ENCODE peak calls at places on chromosomes 11 and 22, in four cellular contexts. F is SK-N-SH, E is cardiac muscle cell, T is astrocyte of the spinal cord. Q is an unnamed sample.

GRCh38 chr11:61069427-61069826 is 32.9 kb upstream of the CD5 start:
- DNase-seq in F (no peak), T (no peak), E (no peak), Q (no peak)

GRCh38 chr11:36339899-36340298 is 43.8 kb downstream of the PRR5L start:
- DNase-seq in F (peak), E (no peak), T (no peak), Q (no peak)

GRCh38 chr22:28479912-28480311 is 199.7 kb downstream of the TTC28 start:
- DNase-seq in F (peak), E (no peak), T (no peak), Q (no peak)

GRCh38 chr11:7197469-7197868 is 54.2 kb upstream of the SYT9 start:
- DNase-seq in F (no peak), E (no peak), T (no peak), Q (no peak)

GRCh38 chr11:6321961-6322362 is 1.7 kb upstream of the CAVIN3 start:
- DNase-seq in E (peak), F (no peak), T (peak), Q (no peak)

GRCh38 chr11:128689946-128690745 is 3.7 kb upstream of the FLI1 start:
- DNase-seq in F (peak), E (peak), T (peak), Q (no peak)

GRCh38 chr11:44066732-44067131 is 662 bp downstream of the ACCS start:
- DNase-seq in F (peak), E (peak), T (peak), Q (no peak)

GRCh38 chr11:22539851-22540376 is 85.7 kb downstream of the FANCF start:
- DNase-seq in E (peak), F (peak), T (peak), Q (no peak)

GRCh38 chr11:1450958-1451710 is 35.4 kb downstream of the MOB2 start:
- DNase-seq in E (no peak), T (no peak), F (no peak), Q (no peak)

GRCh38 chr11:78742430-78742829 is 167.8 kb upstream of the NARS2 start:
- DNase-seq in T (peak), E (no peak), F (no peak), Q (no peak)

GRCh38 chr22:38776086-38776485 is 17.9 kb downstream of the DNAL4 start:
- DNase-seq in T (no peak), E (no peak), F (no peak), Q (no peak)

GRCh38 chr11:114440121-114440860 is 1.0 kb downstream of the REXO2 start:
- DNase-seq in E (peak), F (peak), T (no peak), Q (no peak)

GRCh38 chr11:112996924-112997323 is 35.7 kb downstream of the NCAM1 start:
- DNase-seq in F (no peak), T (no peak), E (no peak), Q (no peak)

GRCh38 chr22:39467390-39467901 is 10.6 kb downstream of the MGAT3 start:
- DNase-seq in E (no peak), F (no peak), T (no peak), Q (no peak)

GRCh38 chr11:112734207-112734606 is 227.0 kb upstream of the NCAM1 start:
- DNase-seq in T (peak), F (no peak), E (peak), Q (no peak)

GRCh38 chr22:38751422-38752346 is 4.1 kb downstream of the SUN2 start:
- DNase-seq in E (no peak), T (peak), F (no peak), Q (no peak)

GRCh38 chr11:100684101-100685065 is 2.7 kb upstream of the ARHGAP42 start:
- DNase-seq in E (no peak), F (no peak), T (peak), Q (no peak)

GRCh38 chr11:118615996-118616395 is 8.6 kb downstream of the PHLDB1 start:
- DNase-seq in E (no peak), F (no peak), T (no peak), Q (no peak)

GRCh38 chr11:65315866-65316233 is 1.2 kb downstream of the CDC42EP2 start:
- DNase-seq in E (no peak), T (peak), F (no peak), Q (no peak)
- TF ChIP-seq CTCF in E (no peak), T (no peak), F (no peak), Q (no peak)

DNA sequence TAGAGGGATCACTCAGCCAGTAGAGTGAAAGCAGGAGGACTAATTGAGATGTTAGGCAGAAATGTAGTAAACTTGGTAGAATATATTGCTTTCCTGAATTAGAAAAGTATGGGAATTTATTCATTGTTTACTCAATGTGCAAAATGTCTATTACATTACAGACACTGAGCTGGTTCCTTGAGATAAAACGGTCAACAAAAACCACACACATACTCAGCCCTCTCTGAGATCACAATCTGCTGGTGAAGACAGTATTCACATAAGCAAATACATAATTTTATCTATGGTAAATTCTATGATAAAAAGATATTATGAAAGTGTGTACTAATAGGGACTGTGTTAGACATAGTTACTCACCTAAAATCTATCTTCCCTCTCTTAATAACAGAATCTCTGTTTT is 833.5 kb downstream of the KCNA4 start:
- DNase-seq in F (no peak), T (no peak), E (no peak), Q (no peak)
- TF ChIP-seq CTCF in F (no peak), T (no peak), E (no peak), Q (no peak)

GRCh38 chr11:123741159-123741951 is at the start of gene ZNF202:
- DNase-seq in T (peak), E (peak), F (peak), Q (peak)
- TF ChIP-seq CTCF in T (peak), E (no peak), F (peak), Q (no peak)

GRCh38 chr11:76250520-76251222 is 44.4 kb upstream of the WNT11 start:
- DNase-seq in T (no peak), F (no peak), E (no peak), Q (no peak)

GRCh38 chr11:76246271-76246933 is 40.1 kb upstream of the WNT11 start:
- DNase-seq in F (no peak), T (no peak), E (no peak), Q (no peak)

GRCh38 chr11:76249195-76249741 is 43.0 kb upstream of the WNT11 start:
- DNase-seq in E (no peak), T (no peak), F (no peak), Q (no peak)

GRCh38 chr11:76247091-76247490 is 40.8 kb upstream of the WNT11 start:
- DNase-seq in F (no peak), E (no peak), T (no peak), Q (no peak)

GRCh38 chr11:76248210-76248609 is 41.9 kb upstream of the WNT11 start:
- DNase-seq in T (no peak), F (no peak), E (peak), Q (no peak)
- TF ChIP-seq CTCF in T (peak), F (peak), E (peak), Q (no peak)

DNA sequence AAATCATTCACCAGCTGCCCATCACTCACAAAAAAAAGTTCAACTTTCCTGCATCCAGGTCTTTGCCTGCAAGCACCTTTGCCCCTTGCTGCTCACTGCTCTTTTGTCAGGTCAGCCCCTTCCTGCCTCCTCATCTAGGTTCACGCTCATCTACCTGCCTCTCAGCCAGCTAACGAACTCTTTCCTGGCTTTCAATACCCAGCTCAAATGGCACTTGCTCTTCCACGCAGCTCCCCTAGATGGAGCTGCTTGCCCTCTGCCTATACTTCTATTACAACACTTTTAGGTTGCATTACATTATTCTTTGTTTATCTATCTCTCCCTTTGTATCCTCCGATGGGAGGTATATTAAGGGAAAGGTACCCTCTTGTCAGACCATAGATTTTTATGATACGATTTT is 78.9 kb upstream of the TBCEL start:
- DNase-seq in E (no peak), T (no peak), F (no peak), Q (no peak)
- TF ChIP-seq CTCF in E (no peak), T (peak), F (peak), Q (no peak)

GRCh38 chr11:125063429-125064043 is 431 bp downstream of the SLC37A2 start:
- DNase-seq in T (no peak), F (no peak), E (no peak), Q (no peak)

GRCh38 chr11:125061237-125061636 is 1.9 kb upstream of the SLC37A2 start:
- DNase-seq in T (no peak), E (no peak), F (no peak), Q (no peak)

GRCh38 chr11:125064070-125064469 is 965 bp downstream of the SLC37A2 start:
- DNase-seq in F (no peak), T (no peak), E (no peak), Q (no peak)

GRCh38 chr11:125062196-125062930 is 742 bp upstream of the SLC37A2 start:
- DNase-seq in E (no peak), F (no peak), T (no peak), Q (no peak)

DNA sequence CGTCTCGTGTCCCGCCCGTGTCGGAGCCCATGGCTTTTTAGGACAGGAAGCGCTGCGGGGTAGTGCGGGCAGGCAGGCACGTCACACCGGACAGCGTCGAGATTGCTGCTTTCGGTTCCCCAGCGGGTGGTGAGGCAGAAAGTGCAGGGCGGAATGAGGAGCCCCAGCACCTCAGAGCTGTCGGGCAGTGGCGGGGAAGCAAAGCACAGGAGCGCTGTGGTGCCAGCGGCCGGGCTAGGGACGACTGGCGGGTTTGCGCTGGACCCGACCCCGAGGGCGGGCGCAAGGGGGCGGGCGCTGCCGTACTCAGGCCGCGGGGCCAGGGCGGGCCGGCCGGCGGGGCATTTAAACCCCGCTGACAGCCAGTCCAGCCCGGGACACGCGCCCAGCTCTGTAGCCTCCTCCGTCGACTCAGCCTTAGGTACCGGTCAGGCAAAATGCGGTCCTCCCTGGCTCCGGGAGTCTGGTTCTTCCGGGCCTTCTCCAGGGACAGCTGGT is at the start of gene SLC37A2:
- DNase-seq in E (peak), F (peak), T (peak), Q (no peak)
- TF ChIP-seq CTCF in E (peak), F (peak), T (peak), Q (no peak)

GRCh38 chr11:47101452-47101851 is 75.2 kb downstream of the ARFGAP2 start:
- DNase-seq in E (no peak), F (no peak), T (no peak), Q (no peak)
- TF ChIP-seq CTCF in E (no peak), F (no peak), T (no peak), Q (no peak)

GRCh38 chr11:3047637-3048036 is 9.6 kb downstream of the CARS1 start:
- DNase-seq in F (no peak), E (no peak), T (no peak), Q (no peak)

GRCh38 chr11:3046641-3047040 is 10.6 kb downstream of the CARS1 start:
- DNase-seq in T (no peak), F (no peak), E (no peak), Q (no peak)

GRCh38 chr11:3044004-3044403 is 13.2 kb downstream of the CARS1 start:
- DNase-seq in F (no peak), E (peak), T (no peak), Q (no peak)

GRCh38 chr11:3044915-3045314 is 12.3 kb downstream of the CARS1 start:
- DNase-seq in E (no peak), T (no peak), F (no peak), Q (no peak)

DNA sequence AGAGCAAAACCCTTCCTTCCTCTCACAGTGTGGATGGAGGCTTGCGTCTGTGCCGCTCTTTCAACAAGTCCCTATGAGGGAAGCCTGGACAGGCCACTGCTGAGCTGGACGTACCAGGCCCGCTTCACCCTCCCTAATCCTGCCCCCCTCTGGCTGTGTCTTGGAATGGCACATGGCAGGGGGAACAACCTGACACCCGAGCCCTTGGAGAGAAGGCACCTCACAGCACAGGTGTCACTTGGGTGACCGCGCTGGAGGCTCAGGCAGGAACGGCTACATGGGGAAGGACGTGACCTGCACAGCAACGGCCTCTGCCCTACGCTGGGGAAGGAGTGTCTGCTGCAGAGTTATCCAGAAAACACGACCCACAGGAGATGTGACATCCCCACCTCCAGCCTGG is 11.0 kb downstream of the CARS1 start:
- DNase-seq in F (peak), T (no peak), E (no peak), Q (no peak)
- TF ChIP-seq CTCF in F (peak), T (peak), E (peak), Q (no peak)

GRCh38 chr11:68582416-68583046 is 101.8 kb upstream of the GAL start:
- DNase-seq in F (no peak), T (no peak), E (no peak), Q (no peak)

GRCh38 chr11:68584991-68585524 is 99.3 kb upstream of the GAL start:
- DNase-seq in T (peak), E (peak), F (no peak), Q (no peak)

GRCh38 chr11:68583047-68583446 is 101.3 kb upstream of the GAL start:
- DNase-seq in T (peak), F (no peak), E (peak), Q (no peak)

GRCh38 chr11:68581901-68582300 is 102.4 kb upstream of the GAL start:
- DNase-seq in T (no peak), F (no peak), E (no peak), Q (no peak)

GRCh38 chr11:68584097-68584496 is 100.2 kb upstream of the GAL start:
- DNase-seq in F (peak), E (peak), T (no peak), Q (no peak)
- TF ChIP-seq CTCF in F (peak), E (peak), T (peak), Q (no peak)

GRCh38 chr11:12674936-12675696 is 895 bp downstream of the TEAD1 start:
- DNase-seq in E (peak), F (peak), T (peak), Q (no peak)
- TF ChIP-seq CTCF in E (no peak), F (no peak), T (no peak), Q (no peak)

Q was measured in omental fat pad.